ENCODE peak calls at places on chromosomes 12 and 14, in seven cellular contexts. One of them, this sample, is unnamed.

GRCh38 chr14:21071225-21072041 is 1.3 kb downstream of the ARHGEF40 start:
- DNase-seq in SW 1271: no peak
- DNase-seq in ACHN: peak; percentile 85
- DNase-seq in NT2/D1: peak; percentile 76
- DNase-seq in AG20443: peak; percentile 95
- DNase-seq in psoas muscle: peak; percentile 90
- DNase-seq in NCI-H146: peak; percentile 86
- DNase-seq in this sample: peak; percentile 63

GRCh38 chr14:79011091-79011919 is 841.1 kb downstream of the NRXN3 start:
- DNase-seq in SW 1271: peak; percentile 63
- DNase-seq in ACHN: peak; percentile 37
- DNase-seq in NT2/D1: peak; percentile 11
- DNase-seq in AG20443: peak; percentile 52
- DNase-seq in psoas muscle: no peak
- DNase-seq in NCI-H146: peak; percentile 39
- DNase-seq in this sample: no peak

GRCh38 chr14:100372357-100373048 is 49.4 kb downstream of the SLC25A47 start:
- DNase-seq in SW 1271: no peak
- DNase-seq in ACHN: no peak
- DNase-seq in NT2/D1: no peak
- DNase-seq in AG20443: no peak
- DNase-seq in psoas muscle: no peak
- DNase-seq in NCI-H146: no peak
- DNase-seq in this sample: no peak

GRCh38 chr14:101064718-101065117 is 161.2 kb upstream of the RTL1 start:
- DNase-seq in SW 1271: no peak
- DNase-seq in ACHN: no peak
- DNase-seq in NT2/D1: no peak
- DNase-seq in AG20443: no peak
- DNase-seq in psoas muscle: no peak
- DNase-seq in NCI-H146: no peak
- DNase-seq in this sample: no peak

GRCh38 chr12:130508847-130509246 is 171.2 kb downstream of the PIWIL1 start:
- DNase-seq in SW 1271: no peak
- DNase-seq in ACHN: no peak
- DNase-seq in NT2/D1: no peak
- DNase-seq in AG20443: no peak
- DNase-seq in psoas muscle: no peak
- DNase-seq in NCI-H146: no peak
- DNase-seq in this sample: no peak

GRCh38 chr12:3490848-3491382 is at the start of gene PRMT8:
- DNase-seq in SW 1271: no peak
- DNase-seq in ACHN: no peak
- DNase-seq in NT2/D1: no peak
- DNase-seq in AG20443: peak; percentile 43
- DNase-seq in psoas muscle: no peak
- DNase-seq in NCI-H146: peak; percentile 75
- DNase-seq in this sample: no peak

GRCh38 chr14:91509878-91510170 is 286 bp downstream of the PPP4R3A start:
- DNase-seq in SW 1271: peak; percentile 76
- DNase-seq in ACHN: no peak
- DNase-seq in NT2/D1: no peak
- DNase-seq in AG20443: no peak
- DNase-seq in psoas muscle: no peak
- DNase-seq in NCI-H146: peak; percentile 53
- DNase-seq in this sample: no peak

GRCh38 chr14:64841772-64842490 is 37.8 kb downstream of the SPTB start:
- DNase-seq in SW 1271: no peak
- DNase-seq in ACHN: no peak
- DNase-seq in NT2/D1: no peak
- DNase-seq in AG20443: peak; percentile 32
- DNase-seq in psoas muscle: peak; percentile 92
- DNase-seq in NCI-H146: no peak
- DNase-seq in this sample: no peak

GRCh38 chr12:30740274-30740673 is 14.5 kb downstream of the CAPRIN2 start:
- DNase-seq in SW 1271: no peak
- DNase-seq in ACHN: no peak
- DNase-seq in NT2/D1: no peak
- DNase-seq in AG20443: no peak
- DNase-seq in psoas muscle: no peak
- DNase-seq in NCI-H146: no peak
- DNase-seq in this sample: no peak

GRCh38 chr12:14560904-14561574 is 6.6 kb downstream of the PLBD1 start:
- DNase-seq in SW 1271: no peak
- DNase-seq in ACHN: no peak
- DNase-seq in NT2/D1: no peak
- DNase-seq in AG20443: no peak
- DNase-seq in psoas muscle: no peak
- DNase-seq in NCI-H146: no peak
- DNase-seq in this sample: no peak

GRCh38 chr12:12714276-12715001 is 2.7 kb upstream of the CDKN1B start:
- DNase-seq in SW 1271: no peak
- DNase-seq in ACHN: peak; percentile 65
- DNase-seq in NT2/D1: no peak
- DNase-seq in AG20443: no peak
- DNase-seq in psoas muscle: no peak
- DNase-seq in NCI-H146: no peak
- DNase-seq in this sample: peak; percentile 55

GRCh38 chr12:12020762-12021161 is 50.0 kb upstream of the BCL2L14 start:
- DNase-seq in SW 1271: no peak
- DNase-seq in ACHN: no peak
- DNase-seq in NT2/D1: no peak
- DNase-seq in AG20443: no peak
- DNase-seq in psoas muscle: no peak
- DNase-seq in NCI-H146: no peak
- DNase-seq in this sample: no peak

GRCh38 chr14:91233936-91234790 is 10.3 kb downstream of the GPR68 start:
- DNase-seq in SW 1271: no peak
- DNase-seq in ACHN: no peak
- DNase-seq in NT2/D1: no peak
- DNase-seq in AG20443: no peak
- DNase-seq in psoas muscle: peak; percentile 64
- DNase-seq in NCI-H146: no peak
- DNase-seq in this sample: no peak

GRCh38 chr14:85466678-85467077 is 63.3 kb upstream of the FLRT2 start:
- DNase-seq in SW 1271: no peak
- DNase-seq in ACHN: no peak
- DNase-seq in NT2/D1: no peak
- DNase-seq in AG20443: no peak
- DNase-seq in psoas muscle: no peak
- DNase-seq in NCI-H146: no peak
- DNase-seq in this sample: no peak

GRCh38 chr12:18443768-18444437 is 182.6 kb downstream of the PIK3C2G start:
- DNase-seq in SW 1271: no peak
- DNase-seq in ACHN: no peak
- DNase-seq in NT2/D1: no peak
- DNase-seq in AG20443: peak; percentile 13
- DNase-seq in psoas muscle: no peak
- DNase-seq in NCI-H146: peak; percentile 38
- DNase-seq in this sample: no peak

GRCh38 chr14:61655777-61656176 is 39.5 kb upstream of the HIF1A start:
- DNase-seq in SW 1271: no peak
- DNase-seq in ACHN: no peak
- DNase-seq in NT2/D1: no peak
- DNase-seq in AG20443: no peak
- DNase-seq in psoas muscle: no peak
- DNase-seq in NCI-H146: no peak
- DNase-seq in this sample: no peak

GRCh38 chr14:25381498-25381897 is 331.6 kb upstream of the STXBP6 start:
- DNase-seq in SW 1271: peak; percentile 11
- DNase-seq in ACHN: peak; percentile 33
- DNase-seq in NT2/D1: no peak
- DNase-seq in AG20443: no peak
- DNase-seq in psoas muscle: no peak
- DNase-seq in NCI-H146: peak; percentile 14
- DNase-seq in this sample: no peak

GRCh38 chr14:76355771-76356170 is 20.2 kb upstream of the ESRRB start:
- DNase-seq in SW 1271: no peak
- DNase-seq in ACHN: no peak
- DNase-seq in NT2/D1: no peak
- DNase-seq in AG20443: no peak
- DNase-seq in psoas muscle: no peak
- DNase-seq in NCI-H146: no peak
- DNase-seq in this sample: no peak

GRCh38 chr12:57553343-57554202 is 3.7 kb downstream of the KIF5A start:
- DNase-seq in SW 1271: no peak
- DNase-seq in ACHN: no peak
- DNase-seq in NT2/D1: no peak
- DNase-seq in AG20443: no peak
- DNase-seq in psoas muscle: no peak
- DNase-seq in NCI-H146: no peak
- DNase-seq in this sample: no peak

GRCh38 chr14:53411110-53411509 is 258.0 kb upstream of the DDHD1 start:
- DNase-seq in SW 1271: no peak
- DNase-seq in ACHN: no peak
- DNase-seq in NT2/D1: no peak
- DNase-seq in AG20443: peak; percentile 78
- DNase-seq in psoas muscle: no peak
- DNase-seq in NCI-H146: no peak
- DNase-seq in this sample: no peak

GRCh38 chr14:28830115-28830534 is 63.5 kb downstream of the FOXG1 start:
- DNase-seq in SW 1271: no peak
- DNase-seq in ACHN: no peak
- DNase-seq in NT2/D1: no peak
- DNase-seq in AG20443: no peak
- DNase-seq in psoas muscle: no peak
- DNase-seq in NCI-H146: no peak
- DNase-seq in this sample: no peak

GRCh38 chr12:93581370-93581769 is 8.9 kb downstream of the SOCS2 start:
- DNase-seq in SW 1271: no peak
- DNase-seq in ACHN: no peak
- DNase-seq in NT2/D1: no peak
- DNase-seq in AG20443: no peak
- DNase-seq in psoas muscle: no peak
- DNase-seq in NCI-H146: no peak
- DNase-seq in this sample: no peak